ENCODE peak calls at places on chromosomes 5 and 9, in six cellular contexts. H is adipocyte; U is activated T-cell treated with anti-CD3 and anti-CD28 coated beads, Interleukin-2, amount 50 U/mL, for 4 hours; N is skeletal muscle cell; P is memory B cell; G is spleen. W is an unnamed sample.

GRCh38 chr5:160079753-160080152 is 39.5 kb downstream of the PWWP2A start:
- DNase-seq in G (no peak), N (no peak), H (no peak), U (no peak), P (no peak), W (no peak)

GRCh38 chr9:70868661-70869652 is 252.5 kb downstream of the TRPM3 start:
- DNase-seq in H (no peak), P (no peak), N (no peak), G (no peak), U (no peak), W (no peak)

GRCh38 chr5:61687371-61687770 is 355.3 kb downstream of the ZSWIM6 start:
- DNase-seq in P (no peak), N (no peak), G (no peak), U (no peak), H (peak; percentile 42), W (no peak)

GRCh38 chr5:149153751-149154610 is 12.7 kb downstream of the ABLIM3 start:
- DNase-seq in H (peak; percentile 69), P (no peak), U (no peak), N (peak; percentile 67), G (no peak), W (no peak)

GRCh38 chr9:114300846-114301797 is 21.8 kb upstream of the ORM1 start:
- DNase-seq in N (no peak), U (no peak), G (peak; percentile 52), H (no peak), P (no peak), W (peak; percentile 32)

GRCh38 chr5:32092938-32093812 is 80.9 kb downstream of the GOLPH3 start:
- DNase-seq in G (no peak), N (peak; percentile 34), H (peak; percentile 81), U (peak; percentile 61), P (peak; percentile 47), W (no peak)

GRCh38 chr9:35712762-35713400 is 19.1 kb downstream of the TLN1 start:
- DNase-seq in G (no peak), H (no peak), P (no peak), U (no peak), N (no peak), W (no peak)

GRCh38 chr5:112069329-112069728 is 312.3 kb upstream of the NREP start:
- DNase-seq in G (no peak), U (no peak), P (no peak), N (no peak), H (no peak), W (no peak)

GRCh38 chr5:59542841-59543825 is 350.4 kb downstream of the PDE4D start:
- DNase-seq in N (peak; percentile 68), U (no peak), H (no peak), P (no peak), G (no peak), W (no peak)

GRCh38 chr9:30932226-30932625 is 1452.2 kb upstream of the ACO1 start:
- DNase-seq in P (no peak), G (no peak), U (no peak), H (peak; percentile 0), N (no peak), W (no peak)

GRCh38 chr5:64229163-64229774 is 63.6 kb downstream of the RNF180 start:
- DNase-seq in U (no peak), G (no peak), H (peak; percentile 81), P (no peak), N (peak; percentile 4), W (no peak)

GRCh38 chr5:95184924-95185323 is 100.0 kb downstream of the MCTP1 start:
- DNase-seq in P (no peak), H (no peak), N (no peak), G (no peak), U (no peak), W (no peak)

GRCh38 chr9:137502008-137502913 is 43.1 kb upstream of the NSMF start:
- DNase-seq in N (no peak), P (no peak), H (no peak), U (no peak), G (no peak), W (no peak)

GRCh38 chr9:36679710-36680109 is 107.0 kb downstream of the MELK start:
- DNase-seq in U (no peak), P (no peak), N (no peak), G (no peak), H (no peak), W (no peak)

GRCh38 chr5:12204761-12205160 is 300.5 kb upstream of the CTNND2 start:
- DNase-seq in G (no peak), N (no peak), H (no peak), P (no peak), U (no peak), W (no peak)

GRCh38 chr5:171629221-171630005 is 156.2 kb upstream of the SMIM23 start:
- DNase-seq in P (no peak), G (no peak), H (no peak), U (no peak), N (no peak), W (no peak)

GRCh38 chr5:61991861-61992260 is 314.1 kb upstream of the KIF2A start:
- DNase-seq in H (peak; percentile 57), N (no peak), G (no peak), P (no peak), U (no peak), W (no peak)

GRCh38 chr9:1722404-1722803 is 292.7 kb upstream of the SMARCA2 start:
- DNase-seq in H (no peak), P (no peak), N (no peak), U (no peak), G (no peak), W (no peak)

GRCh38 chr5:174413520-174414314 is 310.7 kb upstream of the MSX2 start:
- DNase-seq in G (no peak), H (peak; percentile 69), P (no peak), U (no peak), N (peak; percentile 8), W (no peak)

GRCh38 chr9:126016579-126017290 is 269.6 kb downstream of the PBX3 start:
- DNase-seq in N (no peak), P (no peak), G (no peak), U (no peak), H (no peak), W (peak; percentile 42)

GRCh38 chr9:121299467-121300282 is 31.7 kb downstream of the GSN start:
- DNase-seq in P (peak; percentile 51), N (no peak), U (no peak), H (no peak), G (peak; percentile 87), W (no peak)

GRCh38 chr9:1994180-1994579 is 21.0 kb upstream of the SMARCA2 start:
- DNase-seq in U (no peak), P (no peak), G (no peak), H (no peak), N (no peak), W (no peak)

GRCh38 chr5:12330993-12331588 is 426.8 kb upstream of the CTNND2 start:
- DNase-seq in U (no peak), P (no peak), N (no peak), H (no peak), G (no peak), W (no peak)

GRCh38 chr9:129442791-129443511 is 177.9 kb downstream of the C9orf50 start:
- DNase-seq in U (no peak), P (no peak), N (no peak), G (no peak), H (no peak), W (no peak)

GRCh38 chr5:35360671-35361070 is 130.4 kb upstream of the PRLR start:
- DNase-seq in H (no peak), N (no peak), G (no peak), P (no peak), U (no peak), W (no peak)

W was measured in RWPE2.